ENCODE peak calls at places on chromosomes 1 and 21, in six cellular contexts. One of them, this sample, is unnamed.

GRCh38 chr1:56916630-56917029 is 49.2 kb downstream of the C8B start:
- DNase-seq in bronchial epithelial cell: no peak
- DNase-seq in Caco-2: no peak
- DNase-seq in glutamatergic neuron: peak
- DNase-seq in uterus: no peak
- DNase-seq in adrenal gland: no peak
- DNase-seq in this sample: no peak

GRCh38 chr1:202283379-202283844 is 58.3 kb downstream of the UBE2T start:
- DNase-seq in bronchial epithelial cell: peak
- DNase-seq in Caco-2: no peak
- DNase-seq in glutamatergic neuron: no peak
- DNase-seq in uterus: no peak
- DNase-seq in adrenal gland: no peak
- DNase-seq in this sample: no peak

GRCh38 chr1:112793631-112794565 is 78.8 kb upstream of the PPM1J start:
- DNase-seq in bronchial epithelial cell: no peak
- DNase-seq in Caco-2: no peak
- DNase-seq in glutamatergic neuron: no peak
- DNase-seq in uterus: no peak
- DNase-seq in adrenal gland: no peak
- DNase-seq in this sample: no peak

GRCh38 chr1:177975588-177976495 is 6.0 kb upstream of the SEC16B start:
- DNase-seq in bronchial epithelial cell: peak
- DNase-seq in Caco-2: no peak
- DNase-seq in glutamatergic neuron: no peak
- DNase-seq in uterus: no peak
- DNase-seq in adrenal gland: no peak
- DNase-seq in this sample: no peak

GRCh38 chr1:172397221-172397620 is 23.3 kb upstream of the C1orf105 start:
- DNase-seq in bronchial epithelial cell: peak
- DNase-seq in Caco-2: no peak
- DNase-seq in glutamatergic neuron: no peak
- DNase-seq in uterus: no peak
- DNase-seq in adrenal gland: no peak
- DNase-seq in this sample: no peak

GRCh38 chr1:156491151-156491949 is 9.2 kb downstream of the MEF2D start:
- DNase-seq in bronchial epithelial cell: no peak
- DNase-seq in Caco-2: no peak
- DNase-seq in glutamatergic neuron: no peak
- DNase-seq in uterus: no peak
- DNase-seq in adrenal gland: no peak
- DNase-seq in this sample: no peak

GRCh38 chr1:201614262-201615015 is 75.5 kb downstream of the NAV1 start:
- DNase-seq in bronchial epithelial cell: no peak
- DNase-seq in Caco-2: peak
- DNase-seq in glutamatergic neuron: peak
- DNase-seq in uterus: no peak
- DNase-seq in adrenal gland: peak
- DNase-seq in this sample: peak

GRCh38 chr1:84603223-84603622 is 29.0 kb upstream of the CTBS start:
- DNase-seq in bronchial epithelial cell: peak
- DNase-seq in Caco-2: no peak
- DNase-seq in glutamatergic neuron: no peak
- DNase-seq in uterus: no peak
- DNase-seq in adrenal gland: no peak
- DNase-seq in this sample: no peak

GRCh38 chr1:118185083-118185899 is at the start of gene SPAG17:
- DNase-seq in bronchial epithelial cell: peak
- DNase-seq in Caco-2: peak
- DNase-seq in glutamatergic neuron: peak
- DNase-seq in uterus: peak
- DNase-seq in adrenal gland: peak
- DNase-seq in this sample: peak
- TF ChIP-seq CTCF in bronchial epithelial cell: peak
- TF ChIP-seq CTCF in Caco-2: no peak
- TF ChIP-seq CTCF in glutamatergic neuron: no peak
- TF ChIP-seq CTCF in uterus: no peak
- TF ChIP-seq CTCF in adrenal gland: no peak
- TF ChIP-seq CTCF in this sample: no peak

GRCh38 chr1:81305997-81306452 is 494.7 kb upstream of the ADGRL2 start:
- DNase-seq in bronchial epithelial cell: peak
- DNase-seq in Caco-2: peak
- DNase-seq in glutamatergic neuron: no peak
- DNase-seq in uterus: no peak
- DNase-seq in adrenal gland: peak
- DNase-seq in this sample: no peak
- TF ChIP-seq CTCF in bronchial epithelial cell: peak
- TF ChIP-seq CTCF in Caco-2: peak
- TF ChIP-seq CTCF in glutamatergic neuron: no peak
- TF ChIP-seq CTCF in uterus: peak
- TF ChIP-seq CTCF in adrenal gland: peak
- TF ChIP-seq CTCF in this sample: no peak

GRCh38 chr21:34765619-34766018 is 96.8 kb downstream of the CLIC6 start:
- DNase-seq in bronchial epithelial cell: no peak
- DNase-seq in Caco-2: no peak
- DNase-seq in glutamatergic neuron: no peak
- DNase-seq in uterus: no peak
- DNase-seq in adrenal gland: no peak
- DNase-seq in this sample: no peak

GRCh38 chr21:34761758-34762330 is 93.0 kb downstream of the CLIC6 start:
- DNase-seq in bronchial epithelial cell: peak
- DNase-seq in Caco-2: no peak
- DNase-seq in glutamatergic neuron: no peak
- DNase-seq in uterus: no peak
- DNase-seq in adrenal gland: no peak
- DNase-seq in this sample: no peak

GRCh38 chr21:34766862-34767261 is 98.1 kb downstream of the CLIC6 start:
- DNase-seq in bronchial epithelial cell: no peak
- DNase-seq in Caco-2: no peak
- DNase-seq in glutamatergic neuron: no peak
- DNase-seq in uterus: no peak
- DNase-seq in adrenal gland: no peak
- DNase-seq in this sample: no peak

GRCh38 chr21:34764715-34765284 is 96.0 kb downstream of the CLIC6 start:
- DNase-seq in bronchial epithelial cell: no peak
- DNase-seq in Caco-2: no peak
- DNase-seq in glutamatergic neuron: no peak
- DNase-seq in uterus: no peak
- DNase-seq in adrenal gland: no peak
- DNase-seq in this sample: no peak

DNA sequence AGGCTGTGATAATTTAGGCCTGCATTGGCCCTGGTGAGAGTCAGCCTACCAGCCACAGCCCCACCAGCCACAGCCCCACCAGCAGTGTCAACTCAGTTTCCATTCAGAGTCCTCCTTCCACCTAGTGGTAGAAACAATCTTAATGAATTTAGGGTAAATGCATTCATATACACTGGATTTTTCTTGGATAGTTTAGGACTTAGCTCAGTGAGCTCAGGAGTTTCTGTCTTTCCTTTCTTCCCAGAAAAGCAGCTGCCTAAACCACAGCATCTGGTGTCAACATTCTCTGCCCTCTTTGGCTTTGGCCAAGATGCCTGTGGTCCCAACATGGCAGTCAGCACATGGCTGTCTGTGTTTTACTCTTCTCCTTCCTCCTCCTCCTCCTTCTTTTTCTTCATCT is 94.0 kb downstream of the CLIC6 start:
- DNase-seq in bronchial epithelial cell: no peak
- DNase-seq in Caco-2: no peak
- DNase-seq in glutamatergic neuron: no peak
- DNase-seq in uterus: no peak
- DNase-seq in adrenal gland: no peak
- DNase-seq in this sample: no peak
- TF ChIP-seq CTCF in bronchial epithelial cell: no peak
- TF ChIP-seq CTCF in Caco-2: no peak
- TF ChIP-seq CTCF in glutamatergic neuron: no peak
- TF ChIP-seq CTCF in uterus: no peak
- TF ChIP-seq CTCF in adrenal gland: no peak
- TF ChIP-seq CTCF in this sample: peak

GRCh38 chr1:55143686-55144085 is 71.5 kb downstream of the USP24 start:
- DNase-seq in bronchial epithelial cell: no peak
- DNase-seq in Caco-2: peak
- DNase-seq in glutamatergic neuron: no peak
- DNase-seq in uterus: no peak
- DNase-seq in adrenal gland: no peak
- DNase-seq in this sample: no peak
- TF ChIP-seq CTCF in bronchial epithelial cell: peak
- TF ChIP-seq CTCF in Caco-2: peak
- TF ChIP-seq CTCF in glutamatergic neuron: no peak
- TF ChIP-seq CTCF in uterus: no peak
- TF ChIP-seq CTCF in adrenal gland: no peak
- TF ChIP-seq CTCF in this sample: no peak

GRCh38 chr1:52842643-52843310 is at the start of gene ZYG11A:
- DNase-seq in bronchial epithelial cell: peak
- DNase-seq in Caco-2: peak
- DNase-seq in glutamatergic neuron: peak
- DNase-seq in uterus: peak
- DNase-seq in adrenal gland: peak
- DNase-seq in this sample: peak
- TF ChIP-seq CTCF in bronchial epithelial cell: peak
- TF ChIP-seq CTCF in Caco-2: peak
- TF ChIP-seq CTCF in glutamatergic neuron: peak
- TF ChIP-seq CTCF in uterus: peak
- TF ChIP-seq CTCF in adrenal gland: no peak
- TF ChIP-seq CTCF in this sample: peak

GRCh38 chr1:37032660-37033354 is 1.5 kb downstream of the GRIK3 start:
- DNase-seq in bronchial epithelial cell: no peak
- DNase-seq in Caco-2: no peak
- DNase-seq in glutamatergic neuron: peak
- DNase-seq in uterus: no peak
- DNase-seq in adrenal gland: no peak
- DNase-seq in this sample: peak

GRCh38 chr1:37031871-37032270 is 2.4 kb downstream of the GRIK3 start:
- DNase-seq in bronchial epithelial cell: no peak
- DNase-seq in Caco-2: no peak
- DNase-seq in glutamatergic neuron: no peak
- DNase-seq in uterus: no peak
- DNase-seq in adrenal gland: no peak
- DNase-seq in this sample: no peak

GRCh38 chr1:37035014-37035686 is 835 bp upstream of the GRIK3 start:
- DNase-seq in bronchial epithelial cell: no peak
- DNase-seq in Caco-2: no peak
- DNase-seq in glutamatergic neuron: no peak
- DNase-seq in uterus: no peak
- DNase-seq in adrenal gland: no peak
- DNase-seq in this sample: no peak

GRCh38 chr1:37034301-37035013 is at the start of gene GRIK3:
- DNase-seq in bronchial epithelial cell: no peak
- DNase-seq in Caco-2: no peak
- DNase-seq in glutamatergic neuron: peak
- DNase-seq in uterus: no peak
- DNase-seq in adrenal gland: no peak
- DNase-seq in this sample: peak

GRCh38 chr1:37033355-37034291 is 692 bp downstream of the GRIK3 start:
- DNase-seq in bronchial epithelial cell: no peak
- DNase-seq in Caco-2: no peak
- DNase-seq in glutamatergic neuron: peak
- DNase-seq in uterus: no peak
- DNase-seq in adrenal gland: no peak
- DNase-seq in this sample: no peak
- TF ChIP-seq CTCF in bronchial epithelial cell: no peak
- TF ChIP-seq CTCF in Caco-2: no peak
- TF ChIP-seq CTCF in glutamatergic neuron: peak
- TF ChIP-seq CTCF in uterus: no peak
- TF ChIP-seq CTCF in adrenal gland: no peak
- TF ChIP-seq CTCF in this sample: no peak

GRCh38 chr1:210373628-210373877 is 44.9 kb downstream of the HHAT start:
- DNase-seq in bronchial epithelial cell: no peak
- DNase-seq in Caco-2: no peak
- DNase-seq in glutamatergic neuron: no peak
- DNase-seq in uterus: no peak
- DNase-seq in adrenal gland: no peak
- DNase-seq in this sample: no peak

GRCh38 chr1:210372931-210373627 is 44.4 kb downstream of the HHAT start:
- DNase-seq in bronchial epithelial cell: no peak
- DNase-seq in Caco-2: no peak
- DNase-seq in glutamatergic neuron: no peak
- DNase-seq in uterus: no peak
- DNase-seq in adrenal gland: no peak
- DNase-seq in this sample: no peak

GRCh38 chr1:210372491-210372890 is 43.8 kb downstream of the HHAT start:
- DNase-seq in bronchial epithelial cell: no peak
- DNase-seq in Caco-2: no peak
- DNase-seq in glutamatergic neuron: no peak
- DNase-seq in uterus: no peak
- DNase-seq in adrenal gland: no peak
- DNase-seq in this sample: no peak

GRCh38 chr1:210374600-210374953 is 45.9 kb downstream of the HHAT start:
- DNase-seq in bronchial epithelial cell: no peak
- DNase-seq in Caco-2: no peak
- DNase-seq in glutamatergic neuron: no peak
- DNase-seq in uterus: no peak
- DNase-seq in adrenal gland: no peak
- DNase-seq in this sample: no peak

GRCh38 chr1:210373878-210374599 is 45.3 kb downstream of the HHAT start:
- DNase-seq in bronchial epithelial cell: peak
- DNase-seq in Caco-2: peak
- DNase-seq in glutamatergic neuron: peak
- DNase-seq in uterus: no peak
- DNase-seq in adrenal gland: peak
- DNase-seq in this sample: peak
- TF ChIP-seq CTCF in bronchial epithelial cell: peak
- TF ChIP-seq CTCF in Caco-2: peak
- TF ChIP-seq CTCF in glutamatergic neuron: peak
- TF ChIP-seq CTCF in uterus: peak
- TF ChIP-seq CTCF in adrenal gland: peak
- TF ChIP-seq CTCF in this sample: peak

GRCh38 chr21:23155281-23155680 is 2157.1 kb downstream of the NCAM2 start:
- DNase-seq in bronchial epithelial cell: no peak
- DNase-seq in Caco-2: no peak
- DNase-seq in glutamatergic neuron: no peak
- DNase-seq in uterus: no peak
- DNase-seq in adrenal gland: no peak
- DNase-seq in this sample: no peak

GRCh38 chr21:23162213-23162946 is 2164.2 kb downstream of the NCAM2 start:
- DNase-seq in bronchial epithelial cell: peak
- DNase-seq in Caco-2: no peak
- DNase-seq in glutamatergic neuron: no peak
- DNase-seq in uterus: no peak
- DNase-seq in adrenal gland: no peak
- DNase-seq in this sample: no peak

GRCh38 chr21:23160914-23161313 is 2162.7 kb downstream of the NCAM2 start:
- DNase-seq in bronchial epithelial cell: no peak
- DNase-seq in Caco-2: no peak
- DNase-seq in glutamatergic neuron: no peak
- DNase-seq in uterus: no peak
- DNase-seq in adrenal gland: no peak
- DNase-seq in this sample: no peak
- TF ChIP-seq CTCF in bronchial epithelial cell: no peak
- TF ChIP-seq CTCF in Caco-2: no peak
- TF ChIP-seq CTCF in glutamatergic neuron: no peak
- TF ChIP-seq CTCF in uterus: no peak
- TF ChIP-seq CTCF in adrenal gland: no peak
- TF ChIP-seq CTCF in this sample: no peak